ENCODE peak calls at places on chromosomes 13 and 19, in five cellular contexts. D, G, K, A and L are unnamed samples.
A peak's percentile ranks its signal among the peaks of the same experiment; 100 is the strongest.

GRCh38 chr19:48608798-48609263 is 2.3 kb downstream of the SPACA4 start:
- DNase-seq in D (no peak), G (peak; percentile 66), K (no peak), A (peak; percentile 73), L (no peak)

GRCh38 chr19:58584498-58585441 is 11.6 kb upstream of the MZF1 start:
- DNase-seq in D (no peak), G (no peak), K (no peak), A (no peak), L (no peak)

GRCh38 chr13:111586291-111586690 is 265.8 kb downstream of the TEX29 start:
- DNase-seq in D (no peak), G (no peak), K (no peak), A (no peak), L (no peak)

GRCh38 chr19:52692431-52693008 is 42.3 kb downstream of the ZNF611 start:
- DNase-seq in D (no peak), G (no peak), K (no peak), A (no peak), L (no peak)

GRCh38 chr19:10553943-10554381 is 10.3 kb downstream of the ATG4D start:
- DNase-seq in D (no peak), G (no peak), K (peak; percentile 50), A (peak; percentile 78), L (no peak)

GRCh38 chr19:55632463-55632834 is 8.1 kb upstream of the ZNF784 start:
- DNase-seq in D (peak; percentile 90), G (peak; percentile 94), K (peak; percentile 91), A (peak; percentile 88), L (peak; percentile 45)

GRCh38 chr13:33213797-33214196 is 71.8 kb downstream of the STARD13 start:
- DNase-seq in D (no peak), G (no peak), K (no peak), A (no peak), L (no peak)

GRCh38 chr19:33868076-33868735 is 71.5 kb downstream of the KCTD15 start:
- DNase-seq in D (no peak), G (no peak), K (no peak), A (no peak), L (no peak)

GRCh38 chr13:27054760-27055159 is 116.9 kb downstream of the USP12 start:
- DNase-seq in D (no peak), G (no peak), K (no peak), A (no peak), L (no peak)

GRCh38 chr13:89982406-89983085 is 1364.9 kb upstream of the MIR17HG start:
- DNase-seq in D (no peak), G (no peak), K (no peak), A (no peak), L (no peak)

GRCh38 chr19:34489175-34489574 is 7.6 kb downstream of the WTIP start:
- DNase-seq in D (no peak), G (no peak), K (no peak), A (no peak), L (no peak)